ENCODE peak calls at places on chromosomes 3 and 15, in four cellular contexts. O is brain microvascular endothelial cell, F is hypothalamus, R is myocyte. Y is an unnamed sample.

GRCh38 chr15:40416056-40416455 is 10.5 kb downstream of the IVD start:
- DNase-seq in O (no peak), F (no peak), R (no peak), Y (no peak)

GRCh38 chr15:79032656-79033055 is 57.9 kb downstream of the RASGRF1 start:
- DNase-seq in O (no peak), F (no peak), R (peak), Y (no peak)

GRCh38 chr3:49456417-49456816 is 13.7 kb upstream of the DAG1 start:
- DNase-seq in O (peak), F (no peak), R (peak), Y (peak)

GRCh38 chr15:90901799-90902655 is 1.1 kb upstream of the MAN2A2 start:
- DNase-seq in O (peak), F (peak), R (peak), Y (peak)

GRCh38 chr15:65195542-65196026 is 10.4 kb upstream of the CLPX start:
- DNase-seq in O (no peak), F (no peak), R (no peak), Y (no peak)

GRCh38 chr15:62740141-62741004 is 302.2 kb upstream of the TPM1 start:
- DNase-seq in O (no peak), F (peak), R (no peak), Y (no peak)

GRCh38 chr3:128152419-128153155 is 694 bp upstream of the EEFSEC start:
- DNase-seq in O (peak), F (no peak), R (no peak), Y (no peak)

GRCh38 chr15:69474846-69475455 is 22.3 kb downstream of the RPLP1 start:
- DNase-seq in O (peak), F (no peak), R (no peak), Y (peak)

GRCh38 chr3:97485206-97485605 is 279.4 kb upstream of the ARL6 start:
- DNase-seq in O (no peak), F (no peak), R (no peak), Y (no peak)

GRCh38 chr3:179750720-179751328 is 98.0 kb downstream of the USP13 start:
- DNase-seq in O (peak), F (no peak), R (peak), Y (peak)

GRCh38 chr3:183478501-183478900 is 50.1 kb upstream of the MCF2L2 start:
- DNase-seq in O (no peak), F (no peak), R (no peak), Y (no peak)